ENCODE peak calls at places on chromosomes 13 and 19, in five cellular contexts. Q, Z, I, X and N are unnamed samples.

GRCh38 chr13:98022210-98022609 is 68.7 kb downstream of the IPO5 start:
- DNase-seq in Z (no peak), Q (no peak), X (peak), I (no peak), N (no peak)

GRCh38 chr13:35190241-35190640 is 248.2 kb downstream of the NBEA start:
- DNase-seq in Z (no peak), I (no peak), X (no peak), Q (no peak), N (no peak)

GRCh38 chr19:48230555-48231129 is 25.1 kb downstream of the CARD8 start:
- DNase-seq in I (no peak), X (no peak), Q (no peak), Z (no peak), N (no peak)

GRCh38 chr19:43438291-43439162 is 23.8 kb downstream of the TEX101 start:
- DNase-seq in Z (peak), Q (no peak), X (no peak), I (no peak), N (peak)

GRCh38 chr13:20390526-20391175 is 135.0 kb downstream of the CRYL1 start:
- DNase-seq in Z (no peak), I (no peak), Q (no peak), X (no peak), N (peak)

GRCh38 chr13:24183741-24184182 is 23.2 kb downstream of the SPATA13 start:
- DNase-seq in Z (no peak), X (no peak), Q (no peak), I (no peak), N (no peak)

GRCh38 chr13:85864963-85865530 is 65.8 kb upstream of the SLITRK6 start:
- DNase-seq in I (no peak), Q (peak), Z (no peak), X (no peak), N (no peak)

GRCh38 chr13:63636231-63636993 is 2220.8 kb upstream of the PCDH20 start:
- DNase-seq in I (no peak), Z (no peak), Q (no peak), X (peak), N (no peak)

GRCh38 chr13:59728896-59729545 is 434.7 kb downstream of the DIAPH3 start:
- DNase-seq in X (no peak), I (no peak), Q (no peak), Z (no peak), N (no peak)

GRCh38 chr19:10230904-10231623 is at the start of gene S1PR2:
- DNase-seq in X (peak), Z (peak), I (no peak), Q (peak), N (peak)

GRCh38 chr13:113853518-113854237 is 10.2 kb downstream of the GAS6 start:
- DNase-seq in I (no peak), Q (no peak), X (peak), Z (peak), N (peak)

GRCh38 chr19:6108721-6109633 is 1.3 kb downstream of the RFX2 start:
- DNase-seq in Z (no peak), X (peak), Q (peak), I (no peak), N (peak)

GRCh38 chr19:57559008-57559403 is 657 bp downstream of the ZNF550 start:
- DNase-seq in I (no peak), Z (no peak), Q (peak), X (peak), N (no peak)

GRCh38 chr13:35164324-35164932 is 222.4 kb downstream of the NBEA start:
- DNase-seq in Z (no peak), Q (peak), I (peak), X (peak), N (no peak)

GRCh38 chr13:26186995-26187394 is 35.1 kb downstream of the RNF6 start:
- DNase-seq in I (no peak), Q (no peak), Z (no peak), X (peak), N (no peak)

GRCh38 chr13:39876258-39876657 is 220.8 kb downstream of the COG6 start:
- DNase-seq in Q (no peak), Z (no peak), X (peak), I (no peak), N (no peak)

GRCh38 chr13:47553329-47553977 is 447.6 kb downstream of the SUCLA2 start:
- DNase-seq in Z (no peak), X (no peak), Q (no peak), I (no peak), N (no peak)

GRCh38 chr13:86567119-86567518 is 767.9 kb upstream of the SLITRK6 start:
- DNase-seq in X (no peak), Q (peak), Z (no peak), I (no peak), N (no peak)

GRCh38 chr13:40789275-40790231 is at the start of gene SLC25A15:
- DNase-seq in Z (peak), Q (peak), I (no peak), X (peak), N (no peak)

GRCh38 chr13:110816500-110816899 is 98.4 kb downstream of the ANKRD10 start:
- DNase-seq in X (no peak), Z (no peak), I (no peak), Q (no peak), N (no peak)

GRCh38 chr13:57644106-57644505 is 12.6 kb downstream of the PCDH17 start:
- DNase-seq in I (no peak), X (no peak), Z (no peak), Q (no peak), N (no peak)

GRCh38 chr19:17526922-17527321 is 15.5 kb downstream of the PGLS start:
- DNase-seq in I (no peak), Q (peak), X (no peak), Z (no peak), N (no peak)

GRCh38 chr19:40341601-40342482 is 6.4 kb downstream of the C19orf47 start:
- DNase-seq in Z (no peak), I (no peak), X (no peak), Q (no peak), N (no peak)

GRCh38 chr13:45916859-45917418 is 65.4 kb upstream of the SIAH3 start:
- DNase-seq in Z (no peak), X (no peak), Q (no peak), I (no peak), N (no peak)

GRCh38 chr19:19211499-19212432 is at the start of gene NCAN:
- DNase-seq in Q (no peak), I (no peak), X (no peak), Z (no peak), N (no peak)
- H3K4me3 ChIP-seq in Q (no peak), I (no peak), X (no peak), Z (no peak), N (no peak)

DNA sequence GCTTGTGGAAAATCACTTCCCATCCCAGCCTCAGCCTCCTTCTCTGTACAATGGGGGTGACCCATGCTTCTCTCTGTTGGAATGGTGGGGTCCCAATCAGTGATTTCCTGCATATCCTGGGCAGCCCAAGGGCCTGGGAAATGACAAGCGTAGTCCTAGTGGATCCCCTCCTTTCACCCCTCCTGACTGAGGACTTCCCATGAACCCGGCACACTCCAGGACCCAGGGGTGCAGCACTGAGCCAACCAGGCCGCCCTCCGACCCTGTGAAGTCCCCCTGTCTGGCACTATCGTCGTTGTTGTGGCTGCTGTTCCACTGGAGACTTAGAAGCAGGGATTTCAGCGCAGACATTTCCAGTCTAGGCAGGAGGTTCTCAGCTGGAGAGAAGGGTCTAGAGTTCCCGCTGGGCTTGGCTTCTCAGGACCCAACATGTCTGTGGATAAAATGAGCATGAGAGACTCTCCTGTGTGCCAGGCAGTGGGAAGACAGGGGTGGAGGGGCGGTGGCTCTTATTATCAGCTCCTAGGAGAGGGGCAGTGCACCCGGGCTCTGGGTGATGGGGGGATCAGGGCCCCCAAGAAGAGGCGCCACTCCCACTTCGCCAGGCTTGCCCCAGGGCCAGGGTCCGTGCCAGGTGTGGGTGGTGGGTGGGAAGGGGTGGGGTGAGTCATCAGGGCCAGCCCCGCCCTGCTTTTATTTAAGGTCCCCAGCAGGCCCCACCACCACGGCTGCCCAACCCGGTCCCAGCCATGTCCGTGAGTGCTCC is at the start of gene LGALS7B:
- DNase-seq in I (no peak), Q (no peak), X (no peak), Z (no peak), N (no peak)
- H3K4me3 ChIP-seq in I (no peak), Q (no peak), X (no peak), Z (peak), N (no peak)

DNA sequence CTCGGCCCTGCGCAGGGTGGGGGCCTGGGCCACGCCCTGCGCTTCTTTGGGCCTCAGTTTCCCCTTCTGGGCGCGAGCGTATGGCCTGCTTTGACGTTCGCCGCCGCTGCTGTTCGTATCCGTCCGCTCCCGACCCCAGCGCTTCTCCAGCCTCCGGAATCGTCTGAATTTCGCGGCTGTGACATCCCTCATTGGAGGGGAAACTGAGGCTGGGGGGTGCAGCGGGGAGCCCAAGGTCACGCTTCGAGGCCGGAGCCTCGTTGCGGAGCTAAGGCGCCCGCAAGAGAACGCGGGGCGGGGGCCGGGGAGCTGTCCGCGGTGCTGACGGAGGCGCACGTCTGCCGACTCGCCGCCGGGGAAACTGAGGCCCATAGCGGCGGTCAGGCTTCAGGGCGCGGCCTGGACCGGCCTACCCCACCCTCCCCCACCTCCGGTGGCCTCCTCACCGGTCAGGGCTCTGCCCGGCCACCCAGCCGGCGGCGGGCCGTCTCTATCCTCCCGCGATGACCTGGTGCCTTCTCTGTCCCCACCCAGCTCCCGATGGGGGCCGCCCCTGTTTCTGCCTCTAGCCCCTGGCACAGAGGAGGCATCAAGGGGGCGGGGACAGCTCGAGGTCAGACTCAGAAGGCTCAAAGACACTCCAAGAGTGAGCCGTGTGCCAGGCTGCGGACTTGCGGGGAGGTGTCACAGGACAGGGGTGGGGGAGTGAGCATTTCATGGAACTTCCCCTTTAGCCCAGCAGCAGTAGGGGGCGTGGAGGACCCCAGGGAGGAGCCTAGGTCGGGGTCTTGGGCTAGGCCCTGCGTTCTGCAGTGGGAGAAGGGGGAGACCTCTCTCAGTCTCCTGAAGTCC is 3.0 kb upstream of the APC2 start:
- DNase-seq in Z (no peak), Q (no peak), X (no peak), I (no peak), N (no peak)
- H3K4me3 ChIP-seq in Z (no peak), Q (no peak), X (no peak), I (no peak), N (no peak)

GRCh38 chr19:49391581-49392399 is 3.7 kb downstream of the KASH5 start:
- DNase-seq in X (peak), I (peak), Q (peak), Z (no peak), N (peak)

GRCh38 chr19:49390131-49390977 is 2.3 kb downstream of the KASH5 start:
- DNase-seq in X (no peak), Q (peak), Z (no peak), I (no peak), N (no peak)

GRCh38 chr19:49390978-49391304 is 2.9 kb downstream of the KASH5 start:
- DNase-seq in Z (no peak), Q (peak), X (no peak), I (no peak), N (no peak)

GRCh38 chr19:49389406-49389805 is 1.4 kb downstream of the KASH5 start:
- DNase-seq in X (no peak), I (no peak), Q (peak), Z (no peak), N (no peak)

GRCh38 chr19:49387936-49388372 is at the start of gene KASH5:
- DNase-seq in X (peak), Q (peak), Z (no peak), I (no peak), N (peak)
- H3K4me3 ChIP-seq in X (no peak), Q (peak), Z (peak), I (no peak), N (no peak)